ENCODE peak calls at places on chromosomes 7 and 10, in ten cellular contexts. S is coronary artery, W is cardiac fibroblast, Q is AG09309, L is GM06990, A is breast epithelium, T is stomach, E is gastrocnemius medialis, B is sigmoid colon, F is astrocyte. X is an unnamed sample.

GRCh38 chr7:100966542-100967291 is 2.6 kb upstream of the MUC12 start:
- DNase-seq in L (no peak), F (no peak), S (no peak), E (no peak), A (no peak), B (no peak), W (no peak), T (no peak), Q (no peak), X (no peak)

GRCh38 chr10:124265391-124265745 is 153.4 kb downstream of the OAT start:
- DNase-seq in S (no peak), T (no peak), W (no peak), A (no peak), L (no peak), F (no peak), E (no peak), Q (no peak), B (no peak), X (no peak)

GRCh38 chr10:124708922-124709520 is 35.2 kb downstream of the FAM53B start:
- DNase-seq in A (no peak), W (no peak), F (no peak), Q (no peak), B (no peak), S (no peak), T (no peak), L (no peak), E (no peak), X (no peak)

GRCh38 chr7:100890640-100891521 is 1.4 kb upstream of the UFSP1 start:
- DNase-seq in S (no peak), B (peak; percentile 66), E (no peak), F (no peak), L (no peak), Q (no peak), W (no peak), T (no peak), A (no peak), X (no peak)

GRCh38 chr7:22601812-22602568 is 102.0 kb upstream of the STEAP1B start:
- DNase-seq in A (no peak), S (no peak), W (peak; percentile 83), L (no peak), T (no peak), F (peak; percentile 51), Q (no peak), B (no peak), E (no peak), X (peak; percentile 78)

GRCh38 chr10:77533887-77534278 is 103.7 kb downstream of the KCNMA1 start:
- DNase-seq in S (no peak), B (no peak), E (no peak), A (peak; percentile 65), T (no peak), L (no peak), F (no peak), W (no peak), Q (no peak), X (no peak)

GRCh38 chr7:27277628-27278027 is 35.0 kb downstream of the EVX1 start:
- DNase-seq in S (no peak), Q (no peak), L (no peak), F (no peak), E (no peak), T (peak; percentile 30), B (no peak), A (no peak), W (peak; percentile 3), X (peak; percentile 70)

GRCh38 chr10:43890124-43890523 is 241.4 kb upstream of the ZNF32 start:
- DNase-seq in W (peak; percentile 54), L (no peak), E (no peak), F (peak; percentile 89), B (no peak), T (no peak), Q (peak; percentile 62), A (no peak), S (no peak), X (peak; percentile 71)

GRCh38 chr7:4159761-4160554 is 522.1 kb upstream of the FOXK1 start:
- DNase-seq in T (no peak), L (no peak), S (no peak), B (no peak), E (no peak), W (no peak), A (no peak), Q (no peak), F (peak; percentile 4), X (no peak)
- TF ChIP-seq CTCF in T (no peak), L (no peak), S (no peak), B (no peak), E (no peak), W (no peak), A (no peak), Q (no peak), F (no peak), X (no peak)

DNA sequence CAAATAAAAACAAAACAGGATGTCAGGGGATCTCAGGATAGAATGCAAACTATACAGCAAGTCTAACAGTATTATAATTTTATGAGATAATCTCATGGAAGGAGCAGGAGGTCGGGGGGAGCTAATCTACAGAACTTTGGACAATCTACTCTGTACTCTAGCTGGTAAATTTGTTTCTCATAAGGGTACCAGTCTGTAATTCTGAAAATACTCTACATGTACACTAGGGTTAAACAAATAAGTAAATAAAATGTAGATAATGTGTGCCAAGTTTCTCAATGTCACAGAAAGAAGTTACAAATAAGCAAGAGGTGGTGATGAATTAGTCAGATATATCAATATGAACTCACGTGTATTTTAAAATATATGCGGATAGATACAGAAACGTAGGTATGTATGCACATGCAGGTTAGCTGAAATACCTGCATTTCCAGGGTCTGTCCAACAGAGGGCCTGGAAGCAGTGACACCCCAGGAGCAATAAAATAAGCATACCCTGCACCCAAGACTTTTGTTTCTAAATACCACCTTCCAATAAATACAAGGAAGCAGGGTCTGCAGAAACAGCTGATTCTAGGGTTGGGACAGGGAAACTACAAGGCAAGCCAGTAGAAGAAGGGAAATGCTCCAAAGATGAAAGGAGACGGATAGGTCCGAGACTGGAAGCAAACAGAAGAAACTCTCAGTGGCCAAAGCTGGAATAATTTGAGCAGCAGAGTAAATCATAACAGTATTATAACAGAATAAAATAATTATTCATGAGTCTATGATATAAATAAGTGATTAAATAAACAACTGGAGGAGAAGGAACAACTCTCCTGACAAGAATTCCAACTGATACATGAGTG is 27.8 kb downstream of the EZH2 start:
- DNase-seq in E (peak; percentile 4), W (peak; percentile 46), Q (no peak), L (no peak), A (no peak), B (no peak), F (no peak), S (no peak), T (peak; percentile 52), X (peak; percentile 44)
- H3K4me3 ChIP-seq in E (no peak overlapping the region), W (peak overlapping the region; percentile 37), Q (peak overlapping the region; percentile 57), L (no peak overlapping the region), A (no peak overlapping the region), B (no peak overlapping the region), F (no peak overlapping the region), S (no peak overlapping the region), T (no peak overlapping the region), X (peak overlapping the region; percentile 29)

GRCh38 chr10:48522011-48522765 is 82.7 kb downstream of the ARHGAP22 start:
- DNase-seq in Q (no peak), L (no peak), B (peak; percentile 56), E (no peak), F (peak; percentile 21), W (no peak), S (peak; percentile 65), A (no peak), T (peak; percentile 11), X (no peak)

GRCh38 chr10:48525113-48525512 is 79.8 kb downstream of the ARHGAP22 start:
- DNase-seq in E (no peak), A (no peak), W (no peak), S (peak; percentile 11), T (peak; percentile 1), F (no peak), Q (no peak), L (no peak), B (no peak), X (no peak)

GRCh38 chr10:48525956-48526355 is 78.9 kb downstream of the ARHGAP22 start:
- DNase-seq in S (peak; percentile 65), F (no peak), L (no peak), E (no peak), A (no peak), Q (no peak), T (peak; percentile 2), W (no peak), B (no peak), X (no peak)

GRCh38 chr10:48523212-48523819 is 81.6 kb downstream of the ARHGAP22 start:
- DNase-seq in F (peak; percentile 96), Q (peak; percentile 76), T (peak; percentile 24), E (no peak), S (peak; percentile 82), W (peak; percentile 96), A (no peak), L (no peak), B (peak; percentile 87), X (peak; percentile 96)

DNA sequence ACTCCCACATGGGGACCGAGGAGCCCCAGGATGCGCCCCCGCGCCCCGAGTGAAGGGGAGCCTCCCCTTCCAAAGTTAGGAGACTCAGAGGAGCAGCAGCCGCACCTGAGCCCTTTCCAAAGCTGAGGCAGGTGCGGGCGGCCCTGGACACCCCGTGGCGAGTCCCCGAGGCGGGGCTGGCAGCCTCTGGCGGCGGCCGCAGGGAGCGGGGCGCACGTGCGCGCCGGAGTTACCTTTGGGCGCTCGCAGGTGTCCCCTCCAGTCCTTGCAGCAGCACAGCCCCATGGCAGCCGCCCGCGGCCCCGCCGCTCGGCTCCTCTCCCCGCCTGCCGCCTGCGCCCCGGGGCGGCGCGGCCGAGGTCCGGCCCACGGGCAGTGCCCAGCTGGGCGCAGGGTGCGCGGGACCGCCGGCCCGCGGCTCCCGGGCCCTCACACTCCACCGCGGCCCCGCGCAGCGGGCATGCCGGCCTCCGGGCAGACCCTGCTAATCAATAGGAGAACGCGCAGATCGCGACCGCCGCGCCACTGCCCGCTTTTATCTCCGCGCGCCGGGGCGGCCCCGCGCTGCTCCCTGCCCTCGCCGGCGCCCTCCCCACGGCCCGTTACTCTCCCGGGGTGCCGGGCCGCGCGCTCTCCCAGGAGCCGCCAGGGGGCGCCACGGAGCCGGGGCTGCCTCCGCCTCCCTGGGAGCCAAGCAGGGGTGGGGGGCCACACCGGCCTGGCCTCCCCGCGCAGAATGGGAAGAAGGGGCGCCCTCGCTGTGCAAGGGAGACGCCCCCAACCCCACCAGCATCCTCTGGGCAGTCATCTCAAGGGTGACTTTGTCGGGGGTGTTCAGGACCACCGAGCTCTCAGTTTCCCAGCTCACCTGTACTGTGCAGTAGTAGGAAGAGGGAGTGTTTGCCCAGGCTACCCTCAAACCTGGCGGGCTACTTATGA is 80.8 kb downstream of the ARHGAP22 start:
- DNase-seq in E (no peak), T (peak; percentile 21), Q (no peak), A (no peak), S (peak; percentile 72), F (no peak), L (no peak), W (peak; percentile 31), B (peak; percentile 61), X (no peak)
- TF ChIP-seq CTCF in E (no peak), T (no peak), Q (peak; percentile 58), A (no peak), S (peak; percentile 39), F (peak; percentile 8), L (peak; percentile 31), W (peak; percentile 26), B (no peak), X (no peak)

GRCh38 chr10:49116509-49117365 is 1.4 kb upstream of the VSTM4 start:
- DNase-seq in B (no peak), E (no peak), L (no peak), F (no peak), T (no peak), A (no peak), S (peak; percentile 71), W (no peak), Q (no peak), X (no peak)

GRCh38 chr10:49114718-49115014 is 656 bp downstream of the VSTM4 start:
- DNase-seq in E (no peak), F (no peak), W (no peak), B (no peak), L (no peak), Q (no peak), T (no peak), S (no peak), A (no peak), X (no peak)

GRCh38 chr10:49117366-49117905 is 2.1 kb upstream of the VSTM4 start:
- DNase-seq in B (no peak), T (no peak), A (no peak), F (no peak), S (peak; percentile 40), W (no peak), Q (no peak), E (no peak), L (no peak), X (no peak)

GRCh38 chr10:49115015-49115795 is at the start of gene VSTM4:
- DNase-seq in F (peak; percentile 42), E (no peak), L (no peak), W (peak; percentile 54), S (peak; percentile 79), T (no peak), Q (no peak), B (peak; percentile 80), A (no peak), X (peak; percentile 43)

GRCh38 chr10:49115796-49116508 is 630 bp upstream of the VSTM4 start:
- DNase-seq in L (no peak), E (no peak), F (no peak), A (no peak), W (no peak), Q (no peak), B (no peak), S (peak; percentile 71), T (no peak), X (no peak)
- H3K4me3 ChIP-seq in L (no peak overlapping the region), E (no peak overlapping the region), F (peak overlapping the region; percentile 42), A (peak overlapping the region; percentile 62), W (no peak overlapping the region), Q (peak overlapping the region; percentile 26), B (peak overlapping the region; percentile 72), S (peak overlapping the region; percentile 93), T (peak overlapping the region; percentile 61), X (no peak overlapping the region)